ENCODE peak calls at places on chromosomes 7 and 10, in four cellular contexts. C is psoas muscle; L is effector memory CD8-positive, alpha-beta T cell; A is WTC11. R is an unnamed sample.

GRCh38 chr7:90568213-90568612 is 27.9 kb upstream of the CDK14 start:
- DNase-seq in A (no peak), C (no peak), L (no peak), R (no peak)

GRCh38 chr10:6052247-6053221 is 9.6 kb downstream of the IL2RA start:
- DNase-seq in C (no peak), L (peak; percentile 64), A (no peak), R (no peak)

GRCh38 chr7:100720645-100721504 is 607 bp downstream of the EPO start:
- DNase-seq in C (no peak), A (peak; percentile 23), L (no peak), R (peak; percentile 61)

GRCh38 chr10:69668722-69669121 is 38.7 kb downstream of the FAM241B start:
- DNase-seq in C (no peak), A (no peak), L (no peak), R (no peak)

GRCh38 chr10:116627386-116627933 is 6.7 kb downstream of the PNLIPRP2 start:
- DNase-seq in L (no peak), A (peak; percentile 76), C (no peak), R (no peak)

GRCh38 chr10:5812283-5813090 is 747 bp downstream of the GDI2 start:
- DNase-seq in L (no peak), A (peak; percentile 59), C (peak; percentile 74), R (peak; percentile 65)

GRCh38 chr10:27724287-27724686 is 21.3 kb downstream of the MKX start:
- DNase-seq in L (no peak), A (no peak), C (no peak), R (no peak)

GRCh38 chr10:47264797-47265281 is 35.2 kb upstream of the GDF10 start:
- DNase-seq in A (no peak), C (no peak), L (no peak), R (no peak)

GRCh38 chr7:50792342-50793114 is 9.8 kb upstream of the GRB10 start:
- DNase-seq in L (no peak), A (peak; percentile 38), C (peak; percentile 69), R (peak; percentile 86)

GRCh38 chr7:155993420-155994252 is 181.4 kb upstream of the SHH start:
- DNase-seq in C (no peak), L (no peak), A (no peak), R (no peak)

GRCh38 chr7:101537935-101538595 is 91.0 kb downstream of the MYL10 start:
- DNase-seq in A (no peak), C (no peak), L (no peak), R (no peak)

GRCh38 chr7:75789501-75789900 is 17.5 kb upstream of the CCL26 start:
- DNase-seq in C (no peak), A (no peak), L (no peak), R (no peak)

GRCh38 chr7:138713191-138713590 is 12.0 kb upstream of the SVOPL start:
- DNase-seq in A (no peak), C (no peak), L (no peak), R (no peak)

GRCh38 chr10:122122493-122122892 is 133.5 kb downstream of the TACC2 start:
- DNase-seq in A (no peak), C (no peak), L (no peak), R (no peak)

GRCh38 chr7:100171840-100172239 is 3.4 kb upstream of the GAL3ST4 start:
- DNase-seq in A (peak; percentile 40), C (no peak), L (no peak), R (no peak)

GRCh38 chr10:649798-650690 is 39.4 kb downstream of the DIP2C start:
- DNase-seq in A (no peak), L (no peak), C (no peak), R (no peak)

GRCh38 chr7:81626008-81626407 is 143.8 kb downstream of the HGF start:
- DNase-seq in A (no peak), C (no peak), L (no peak), R (no peak)

GRCh38 chr7:139738101-139738489 is 39.7 kb downstream of the HIPK2 start:
- DNase-seq in L (no peak), C (no peak), A (no peak), R (no peak)

GRCh38 chr7:38699481-38699880 is 68.3 kb upstream of the AMPH start:
- DNase-seq in A (no peak), C (no peak), L (no peak), R (no peak)

GRCh38 chr7:137932881-137933269 is 69.0 kb downstream of the CREB3L2 start:
- DNase-seq in L (no peak), A (no peak), C (no peak), R (no peak)

GRCh38 chr10:35598379-35598778 is 6.8 kb upstream of the GJD4 start:
- DNase-seq in A (peak; percentile 20), C (no peak), L (no peak), R (no peak)

GRCh38 chr10:119489572-119490326 is 52.8 kb downstream of the RGS10 start:
- DNase-seq in L (peak; percentile 61), A (peak; percentile 91), C (peak; percentile 69), R (no peak)

GRCh38 chr7:149307775-149308501 is 45.9 kb downstream of the ZNF783 start:
- DNase-seq in L (no peak), C (no peak), A (no peak), R (no peak)

GRCh38 chr7:31335889-31336201 is 4.7 kb downstream of the NEUROD6 start:
- DNase-seq in C (no peak), L (no peak), A (no peak), R (no peak)

GRCh38 chr7:78326870-78327269 is 528.3 kb downstream of the PHTF2 start:
- DNase-seq in C (no peak), A (no peak), L (no peak), R (no peak)

GRCh38 chr10:124743188-124744046 is 761 bp downstream of the FAM53B start:
- DNase-seq in C (peak; percentile 74), A (peak; percentile 49), L (no peak), R (no peak)

GRCh38 chr10:96250349-96250748 is 21.0 kb downstream of the BLNK start:
- DNase-seq in L (no peak), C (no peak), A (no peak), R (no peak)

GRCh38 chr7:157851501-157852067 is 514.8 kb downstream of the DNAJB6 start:
- DNase-seq in L (no peak), A (peak; percentile 41), C (peak; percentile 81), R (peak; percentile 86)